ENCODE peak calls at places on chromosomes 4 and X, in nine cellular contexts. T is pancreas; P is gastroesophageal sphincter; U is naive thymus-derived CD4-positive, alpha-beta T cell; I is naive B cell; Z is left ventricle myocardium superior; F is activated CD8-positive, alpha-beta T cell treated with anti-CD3 and anti-CD28 coated beads, Interleukin-2, amount 10 ng/mL, durations not matched to agents 7 days and 5 days; R is lower lobe of right lung; Y is upper lobe of left lung. A is an unnamed sample.

GRCh38 chr4:108601096-108601495 is 19.3 kb upstream of the RPL34 start:
- ATAC-seq in T (no peak), P (no peak), U (no peak), I (no peak), Z (no peak), F (no peak), R (no peak), Y (no peak), A (no peak)

GRCh38 chrX:80663331-80663730 is 146.3 kb downstream of the BRWD3 start:
- ATAC-seq in T (no peak), P (no peak), U (no peak), I (no peak), Z (no peak), F (no peak), R (no peak), Y (no peak), A (no peak)

GRCh38 chrX:53716328-53717088 is 30.0 kb upstream of the HUWE1 start:
- ATAC-seq in T (no peak), P (no peak), U (peak; percentile 67), I (peak; percentile 71), Z (no peak), F (peak; percentile 25), R (no peak), Y (no peak), A (peak; percentile 69)

GRCh38 chr4:137905930-137906329 is 336.2 kb downstream of the SLC7A11 start:
- ATAC-seq in T (no peak), P (no peak), U (no peak), I (no peak), Z (no peak), F (no peak), R (no peak), Y (no peak), A (no peak)

GRCh38 chrX:3540105-3540504 is 173.3 kb downstream of the PRKX start:
- ATAC-seq in T (no peak), P (no peak), U (no peak), I (no peak), Z (no peak), F (no peak), R (no peak), Y (no peak), A (no peak)

GRCh38 chr4:122712782-122713181 is 19.7 kb upstream of the BBS12 start:
- ATAC-seq in T (no peak), P (no peak), U (no peak), I (no peak), Z (no peak), F (no peak), R (no peak), Y (no peak), A (no peak)

GRCh38 chrX:47169726-47170515 is 23.7 kb upstream of the UBA1 start:
- ATAC-seq in T (no peak), P (peak; percentile 40), U (no peak), I (no peak), Z (peak; percentile 94), F (no peak), R (no peak), Y (no peak), A (no peak)

GRCh38 chr4:147407261-147408045 is 73.4 kb upstream of the EDNRA start:
- ATAC-seq in T (no peak), P (no peak), U (no peak), I (no peak), Z (no peak), F (no peak), R (no peak), Y (no peak), A (no peak)

GRCh38 chr4:177108708-177109107 is 201.0 kb upstream of the NEIL3 start:
- ATAC-seq in T (no peak), P (no peak), U (no peak), I (no peak), Z (no peak), F (no peak), R (no peak), Y (peak; percentile 28), A (no peak)

GRCh38 chr4:4492161-4492847 is 49.5 kb downstream of the STX18 start:
- ATAC-seq in T (no peak), P (no peak), U (no peak), I (peak; percentile 50), Z (no peak), F (no peak), R (no peak), Y (no peak), A (peak; percentile 70)

GRCh38 chr4:168755643-168756482 is 254.2 kb downstream of the CBR4 start:
- ATAC-seq in T (no peak), P (no peak), U (no peak), I (no peak), Z (no peak), F (no peak), R (no peak), Y (no peak), A (no peak)

GRCh38 chr4:182975806-182976205 is 58.6 kb upstream of the DCTD start:
- ATAC-seq in T (peak; percentile 63), P (no peak), U (no peak), I (no peak), Z (no peak), F (no peak), R (no peak), Y (no peak), A (peak; percentile 60)

GRCh38 chrX:125131146-125131545 is 188.5 kb upstream of the TEX13C start:
- ATAC-seq in T (no peak), P (no peak), U (no peak), I (no peak), Z (no peak), F (no peak), R (no peak), Y (no peak), A (no peak)

GRCh38 chr4:182937268-182938208 is 20.4 kb upstream of the DCTD start:
- ATAC-seq in T (peak; percentile 15), P (no peak), U (peak; percentile 12), I (no peak), Z (no peak), F (no peak), R (no peak), Y (no peak), A (no peak)

GRCh38 chr4:94304365-94304971 is 38.2 kb downstream of the HPGDS start:
- ATAC-seq in T (peak; percentile 66), P (no peak), U (no peak), I (no peak), Z (peak; percentile 52), F (no peak), R (no peak), Y (no peak), A (no peak)

GRCh38 chr4:171170671-171171070 is 642.5 kb upstream of the GALNTL6 start:
- ATAC-seq in T (no peak), P (no peak), U (no peak), I (no peak), Z (no peak), F (no peak), R (no peak), Y (no peak), A (no peak)

GRCh38 chrX:70970482-70970999 is 39.6 kb upstream of the SLC7A3 start:
- ATAC-seq in T (peak; percentile 26), P (no peak), U (no peak), I (no peak), Z (no peak), F (no peak), R (no peak), Y (no peak), A (no peak)

GRCh38 chr4:8255698-8256441 is 13.7 kb upstream of the HTRA3 start:
- ATAC-seq in T (no peak), P (peak; percentile 78), U (no peak), I (no peak), Z (peak; percentile 82), F (no peak), R (peak; percentile 12), Y (peak; percentile 87), A (peak; percentile 22)

GRCh38 chr4:11715753-11716521 is 287.2 kb upstream of the HS3ST1 start:
- ATAC-seq in T (no peak), P (no peak), U (no peak), I (no peak), Z (no peak), F (no peak), R (no peak), Y (no peak), A (no peak)

GRCh38 chr4:38654273-38654672 is 9.7 kb upstream of the KLF3 start:
- ATAC-seq in T (no peak), P (no peak), U (peak; percentile 86), I (peak; percentile 99), Z (peak; percentile 25), F (peak; percentile 58), R (peak; percentile 64), Y (peak; percentile 84), A (peak; percentile 64)

GRCh38 chrX:47854474-47854873 is 17.8 kb downstream of the ZNF81 start:
- ATAC-seq in T (peak; percentile 82), P (no peak), U (peak; percentile 65), I (no peak), Z (peak; percentile 54), F (no peak), R (no peak), Y (no peak), A (no peak)

GRCh38 chr4:114081783-114082182 is 102.3 kb upstream of the ARSJ start:
- ATAC-seq in T (no peak), P (no peak), U (no peak), I (no peak), Z (no peak), F (no peak), R (no peak), Y (no peak), A (no peak)

GRCh38 chr4:71270901-71271300 is 67.9 kb upstream of the SLC4A4 start:
- ATAC-seq in T (peak; percentile 60), P (no peak), U (peak; percentile 34), I (no peak), Z (peak; percentile 58), F (no peak), R (peak; percentile 38), Y (no peak), A (no peak)

GRCh38 chr4:11632015-11632414 is 203.3 kb upstream of the HS3ST1 start:
- ATAC-seq in T (no peak), P (no peak), U (no peak), I (no peak), Z (no peak), F (no peak), R (no peak), Y (no peak), A (no peak)

GRCh38 chrX:31036895-31037294 is 34.9 kb downstream of the FTHL17 start:
- ATAC-seq in T (peak; percentile 94), P (peak; percentile 50), U (no peak), I (no peak), Z (peak; percentile 63), F (no peak), R (peak; percentile 78), Y (peak; percentile 58), A (no peak)

GRCh38 chr4:173761236-173761635 is 231.2 kb upstream of the HAND2 start:
- ATAC-seq in T (no peak), P (no peak), U (no peak), I (no peak), Z (no peak), F (no peak), R (no peak), Y (no peak), A (no peak)

GRCh38 chrX:39176105-39176504 is 374.8 kb downstream of the MID1IP1 start:
- ATAC-seq in T (no peak), P (no peak), U (no peak), I (no peak), Z (no peak), F (no peak), R (no peak), Y (no peak), A (no peak)

GRCh38 chrX:17547658-17548057 is 172.7 kb downstream of the NHS start:
- ATAC-seq in T (peak; percentile 95), P (no peak), U (no peak), I (no peak), Z (peak; percentile 34), F (no peak), R (no peak), Y (no peak), A (no peak)

GRCh38 chr4:55004831-55005230 is 120.6 kb downstream of the KDR start:
- ATAC-seq in T (no peak), P (peak; percentile 77), U (no peak), I (no peak), Z (peak; percentile 74), F (no peak), R (no peak), Y (peak; percentile 68), A (no peak)

GRCh38 chr4:89681219-89681618 is 155.7 kb downstream of the SNCA start:
- ATAC-seq in T (no peak), P (no peak), U (no peak), I (no peak), Z (no peak), F (no peak), R (peak; percentile 70), Y (no peak), A (no peak)

GRCh38 chr4:159071969-159072765 is 30.7 kb upstream of the RAPGEF2 start:
- ATAC-seq in T (no peak), P (no peak), U (no peak), I (no peak), Z (no peak), F (no peak), R (no peak), Y (no peak), A (no peak)

A was measured in stimulated activated memory B cell treated with anti-CD40 and anti-IgM and Interleukin-4, amounts not matched to agents 10 μg/mL and 1 μg/mL and 100 μg/mL, for 72 hours.